ENCODE peak calls at places on chromosomes 6 and 20, in seven cellular contexts. O is endodermal cell; L is hippocampal formation; W is CD8-positive, alpha-beta T cell; M is GM13977; R is KG1; F is hepatocyte. K is an unnamed sample.
A peak's percentile ranks its signal among the peaks of the same experiment; 100 is the strongest.

GRCh38 chr20:50216543-50217206 is 26.0 kb downstream of the CEBPB start:
- DNase-seq in O (peak; percentile 59), L (no peak), W (no peak), M (no peak), R (no peak), F (peak; percentile 81), K (no peak)

GRCh38 chr6:17291778-17292177 is 10.6 kb downstream of the RBM24 start:
- DNase-seq in O (no peak), L (no peak), W (no peak), M (no peak), R (no peak), F (no peak), K (no peak)

GRCh38 chr20:8535403-8536003 is 403.4 kb downstream of the PLCB1 start:
- DNase-seq in O (peak; percentile 54), L (no peak), W (no peak), M (peak; percentile 9), R (no peak), F (no peak), K (no peak)

GRCh38 chr20:60361761-60362410 is 403.7 kb downstream of the CDH26 start:
- DNase-seq in O (peak; percentile 60), L (no peak), W (no peak), M (no peak), R (no peak), F (no peak), K (no peak)

GRCh38 chr20:62918830-62919229 is 7.5 kb downstream of the DIDO1 start:
- DNase-seq in O (no peak), L (no peak), W (peak; percentile 46), M (no peak), R (peak; percentile 15), F (no peak), K (no peak)

GRCh38 chr6:146905313-146905712 is 298.9 kb upstream of the STXBP5 start:
- DNase-seq in O (no peak), L (no peak), W (no peak), M (no peak), R (no peak), F (no peak), K (no peak)

GRCh38 chr20:56285496-56285895 is 37.0 kb downstream of the MC3R start:
- DNase-seq in O (no peak), L (no peak), W (no peak), M (no peak), R (no peak), F (no peak), K (no peak)

GRCh38 chr6:163460307-163460782 is 45.8 kb downstream of the QKI start:
- DNase-seq in O (peak; percentile 58), L (no peak), W (no peak), M (peak; percentile 29), R (peak; percentile 52), F (no peak), K (no peak)

GRCh38 chr6:149863846-149864577 is at the start of gene LRP11:
- DNase-seq in O (peak; percentile 97), L (peak; percentile 87), W (peak; percentile 66), M (peak; percentile 96), R (peak; percentile 32), F (peak; percentile 94), K (peak; percentile 89)

GRCh38 chr6:104953410-104953953 is 3.4 kb upstream of the LIN28B start:
- DNase-seq in O (peak; percentile 93), L (no peak), W (no peak), M (no peak), R (no peak), F (peak; percentile 19), K (no peak)

GRCh38 chr20:49948809-49949507 is 12.8 kb downstream of the RNF114 start:
- DNase-seq in O (no peak), L (no peak), W (no peak), M (no peak), R (no peak), F (no peak), K (no peak)

GRCh38 chr6:116313377-116313776 is 33.6 kb upstream of the TSPYL1 start:
- DNase-seq in O (no peak), L (no peak), W (no peak), M (no peak), R (no peak), F (no peak), K (no peak)